ENCODE peak calls at places on chromosomes 7 and 10, in six cellular contexts. R is hepatocyte, U is right atrium auricular region, T is SJSA1, N is AG10803, I is astrocyte. A is an unnamed sample.

GRCh38 chr10:78170026-78170475 is 136.4 kb downstream of the RPS24 start:
- DNase-seq in R (no peak), U (no peak), T (peak; percentile 25), N (peak; percentile 50), I (peak; percentile 12), A (peak; percentile 9)

GRCh38 chr10:128609460-128609859 is 483.2 kb upstream of the MKI67 start:
- DNase-seq in R (no peak), U (no peak), T (no peak), N (no peak), I (no peak), A (no peak)

GRCh38 chr7:68853254-68853653 is 745.0 kb upstream of the AUTS2 start:
- DNase-seq in R (no peak), U (no peak), T (no peak), N (no peak), I (no peak), A (no peak)

GRCh38 chr7:12256025-12256570 is 45.0 kb downstream of the TMEM106B start:
- DNase-seq in R (no peak), U (no peak), T (no peak), N (no peak), I (peak; percentile 64), A (peak; percentile 69)

GRCh38 chr7:36034020-36034419 is 119.0 kb upstream of the EEPD1 start:
- DNase-seq in R (no peak), U (no peak), T (no peak), N (peak; percentile 76), I (peak; percentile 61), A (no peak)

GRCh38 chr10:86348321-86349210 is 18.0 kb downstream of the GRID1 start:
- DNase-seq in R (no peak), U (no peak), T (no peak), N (no peak), I (no peak), A (no peak)

GRCh38 chr7:2168612-2169312 is 64.0 kb downstream of the MAD1L1 start:
- DNase-seq in R (no peak), U (no peak), T (no peak), N (no peak), I (no peak), A (no peak)

GRCh38 chr7:274262-274661 is 15.7 kb upstream of the FOXL3 start:
- DNase-seq in R (no peak), U (no peak), T (no peak), N (no peak), I (no peak), A (no peak)

GRCh38 chr10:63464402-63465292 is 1.1 kb downstream of the JMJD1C start:
- DNase-seq in R (peak; percentile 11), U (no peak), T (no peak), N (peak; percentile 27), I (peak; percentile 32), A (no peak)

GRCh38 chr10:112875474-112876267 is 74.4 kb upstream of the TCF7L2 start:
- DNase-seq in R (peak; percentile 48), U (no peak), T (peak; percentile 60), N (peak; percentile 59), I (peak; percentile 69), A (peak; percentile 89)

GRCh38 chr7:32298403-32299132 is 191.6 kb downstream of the LSM5 start:
- DNase-seq in R (peak; percentile 19), U (no peak), T (no peak), N (no peak), I (no peak), A (no peak)
- H3K4me3 ChIP-seq in R (peak overlapping the region; percentile 55), U (peak overlapping the region; percentile 53), T (peak overlapping the region; percentile 29), N (peak overlapping the region; percentile 30), I (peak overlapping the region; percentile 64), A (peak overlapping the region; percentile 38)

DNA sequence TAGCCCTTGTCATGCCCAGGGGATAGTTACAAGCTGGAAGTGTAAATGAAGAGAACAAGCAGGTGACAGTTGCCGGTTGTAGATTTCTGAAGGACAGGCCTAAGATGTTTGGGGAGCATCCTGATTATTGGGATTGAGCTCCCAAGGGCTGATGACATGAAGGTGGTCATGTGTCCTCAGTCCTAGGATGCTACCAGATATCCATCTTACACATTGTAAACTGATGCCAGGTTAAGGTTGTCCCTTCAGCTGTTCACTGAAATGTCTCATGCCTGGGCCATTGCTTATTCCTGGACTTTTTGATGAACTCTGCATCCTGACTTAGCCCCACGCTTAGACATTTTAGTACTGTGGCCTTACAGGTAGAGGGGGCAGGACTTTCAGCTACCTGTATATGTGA is 1.3 kb downstream of the ZMIZ2 start:
- DNase-seq in R (no peak), U (no peak), T (no peak), N (no peak), I (no peak), A (no peak)
- H3K4me3 ChIP-seq in R (no peak overlapping the region), U (peak overlapping the region; percentile 86), T (no peak overlapping the region), N (peak overlapping the region; percentile 77), I (peak overlapping the region; percentile 79), A (peak overlapping the region; percentile 61)

DNA sequence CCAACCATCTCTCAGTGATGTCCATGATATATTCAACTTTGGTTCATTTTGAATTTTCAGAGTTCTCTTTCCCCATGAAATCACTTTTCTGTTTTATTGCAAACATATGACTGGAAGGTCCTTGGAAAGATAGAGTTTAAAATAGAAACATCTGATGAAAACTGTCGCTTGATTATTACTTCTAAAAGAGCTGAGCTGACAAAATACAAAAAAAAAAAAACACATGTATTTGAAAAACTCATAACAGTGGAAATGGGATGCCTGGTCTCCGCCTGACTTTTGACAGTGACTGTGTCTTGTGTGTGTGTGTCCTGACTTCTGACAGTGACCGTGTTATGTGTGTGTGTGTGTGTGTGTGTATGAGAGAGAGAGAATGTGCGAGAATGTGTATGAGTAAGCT is 488.1 kb downstream of the TNS3 start:
- DNase-seq in R (no peak), U (no peak), T (no peak), N (no peak), I (no peak), A (no peak)
- H3K4me3 ChIP-seq in R (no peak overlapping the region), U (no peak overlapping the region), T (no peak overlapping the region), N (no peak overlapping the region), I (no peak overlapping the region), A (no peak overlapping the region)

DNA sequence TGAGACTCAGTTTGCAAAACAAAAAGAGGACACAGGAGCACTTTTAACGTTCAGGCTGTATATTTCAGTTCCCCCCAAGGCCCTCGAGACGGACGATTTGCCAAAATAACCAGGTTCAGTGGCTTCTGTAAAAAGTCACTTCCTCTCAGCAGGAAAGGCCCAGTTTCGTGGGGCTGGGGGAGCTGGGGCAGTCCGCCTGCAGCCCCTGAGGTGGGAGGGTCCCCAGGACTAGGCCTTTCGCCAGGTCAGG is 28.8 kb downstream of the WDR86 start:
- DNase-seq in R (no peak), U (no peak), T (no peak), N (no peak), I (no peak), A (no peak)
- H3K4me3 ChIP-seq in R (no peak overlapping the region), U (peak overlapping the region; percentile 44), T (no peak overlapping the region), N (no peak overlapping the region), I (no peak overlapping the region), A (no peak overlapping the region)

A was measured in fibroblast of lung.